ENCODE peak calls at places on chromosomes 5 and 9, in nine cellular contexts. N, S, B, C, U, L, A, P and K are unnamed samples.

GRCh38 chr5:110817437-110817836 is 78.6 kb downstream of the SLC25A46 start:
- DNase-seq in L (peak), C (no peak), S (peak), A (peak), U (no peak), N (no peak), P (no peak), B (peak), K (peak)

GRCh38 chr5:29134418-29134817 is 2059.1 kb upstream of the CDH6 start:
- DNase-seq in N (no peak), C (no peak), S (no peak), B (no peak), A (no peak), L (no peak), P (no peak), U (no peak), K (no peak)

GRCh38 chr5:43636076-43636475 is 33.1 kb downstream of the NNT start:
- DNase-seq in B (peak), U (no peak), A (no peak), N (no peak), L (no peak), S (no peak), P (no peak), C (no peak), K (no peak)

GRCh38 chr5:105952875-105953274 is 1717.9 kb downstream of the EFNA5 start:
- DNase-seq in A (no peak), U (no peak), N (no peak), S (peak), C (no peak), P (peak), B (peak), L (no peak), K (no peak)

GRCh38 chr5:74974451-74975089 is 77.8 kb downstream of the GCNT4 start:
- DNase-seq in P (no peak), B (no peak), S (no peak), N (no peak), U (no peak), A (no peak), L (no peak), C (no peak), K (no peak)

GRCh38 chr5:119816055-119816454 is 186.7 kb downstream of the FAM170A start:
- DNase-seq in L (no peak), P (no peak), B (no peak), C (no peak), S (no peak), A (peak), N (no peak), U (no peak), K (no peak)

GRCh38 chr5:142845402-142845901 is 75.3 kb downstream of the ARHGAP26 start:
- DNase-seq in L (no peak), C (no peak), S (no peak), A (no peak), B (no peak), U (no peak), P (peak), N (peak), K (no peak)

GRCh38 chr5:151771259-151772028 is at the start of gene G3BP1:
- DNase-seq in A (peak), L (peak), U (peak), P (peak), C (peak), B (peak), S (peak), N (peak), K (peak)

GRCh38 chr9:6006968-6007769 is 8.3 kb downstream of the RANBP6 start:
- DNase-seq in S (peak), B (peak), C (peak), P (peak), L (peak), N (peak), A (peak), U (peak), K (peak)

GRCh38 chr5:72326298-72326649 is 6.1 kb downstream of the PTCD2 start:
- DNase-seq in L (no peak), P (no peak), A (no peak), C (no peak), N (no peak), B (no peak), S (no peak), U (no peak), K (no peak)

GRCh38 chr9:38689678-38690077 is 30.3 kb downstream of the FAM240B start:
- DNase-seq in P (peak), B (peak), U (no peak), A (no peak), N (no peak), C (peak), L (no peak), S (no peak), K (peak)

GRCh38 chr5:2914991-2915484 is 163.6 kb upstream of the IRX2 start:
- DNase-seq in N (no peak), P (no peak), U (no peak), S (no peak), C (peak), A (no peak), L (no peak), B (no peak), K (no peak)

GRCh38 chr9:71685394-71685793 is 82.9 kb downstream of the CEMIP2 start:
- DNase-seq in A (peak), C (no peak), U (no peak), S (peak), N (no peak), L (no peak), P (no peak), B (no peak), K (no peak)

GRCh38 chr9:99140685-99141314 is 35.9 kb downstream of the TGFBR1 start:
- DNase-seq in N (peak), A (peak), L (peak), P (peak), U (no peak), C (peak), S (peak), B (peak), K (peak)

GRCh38 chr5:64625678-64626077 is 64.6 kb upstream of the SHISAL2B start:
- DNase-seq in S (peak), L (peak), P (no peak), A (no peak), N (no peak), B (peak), C (no peak), U (no peak), K (peak)

GRCh38 chr9:136255166-136255538 is 9.5 kb upstream of the QSOX2 start:
- DNase-seq in N (no peak), A (peak), P (no peak), S (no peak), C (no peak), U (no peak), B (no peak), L (peak), K (peak)

GRCh38 chr5:115535479-115536035 is 9.0 kb downstream of the FEM1C start:
- DNase-seq in C (no peak), P (no peak), L (no peak), N (no peak), U (no peak), A (no peak), S (no peak), B (no peak), K (no peak)

GRCh38 chr5:115531787-115532367 is 12.7 kb downstream of the FEM1C start:
- DNase-seq in N (no peak), C (no peak), L (no peak), B (no peak), U (no peak), S (peak), P (no peak), A (no peak), K (no peak)

GRCh38 chr5:115531380-115531779 is 13.2 kb downstream of the FEM1C start:
- DNase-seq in A (no peak), N (no peak), B (no peak), U (no peak), P (no peak), S (no peak), L (no peak), C (no peak), K (no peak)

GRCh38 chr5:115530426-115530825 is 14.1 kb downstream of the FEM1C start:
- DNase-seq in S (peak), P (no peak), N (no peak), C (no peak), L (no peak), B (peak), U (no peak), A (peak), K (no peak)

DNA sequence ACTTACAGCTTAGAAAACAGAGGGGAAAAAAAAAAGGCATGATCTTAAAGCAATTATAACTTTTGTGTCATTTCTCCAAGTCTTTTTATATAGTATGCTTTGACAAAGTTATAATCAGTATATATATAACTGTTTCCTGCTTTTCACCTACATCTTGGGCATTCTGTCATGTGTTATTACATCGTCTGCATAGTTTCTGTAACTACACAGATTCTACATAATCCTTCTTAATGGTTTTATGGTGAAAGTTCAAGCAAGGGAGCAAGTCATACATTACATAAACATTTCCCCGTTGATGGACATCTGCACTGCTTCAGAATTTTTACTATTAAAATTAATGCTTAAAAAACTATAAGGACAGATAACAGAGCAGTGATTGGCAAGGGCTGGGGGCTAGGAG is 12.1 kb downstream of the FEM1C start:
- DNase-seq in L (no peak), B (peak), U (no peak), N (no peak), S (peak), P (no peak), A (no peak), C (no peak), K (no peak)
- H3K4me3 ChIP-seq in L (no peak), B (no peak), U (no peak), N (no peak), S (no peak), P (no peak), A (no peak), C (no peak), K (no peak)

GRCh38 chr5:6780802-6781391 is 67.7 kb downstream of the TENT4A start:
- DNase-seq in N (no peak), A (no peak), C (peak), B (no peak), S (no peak), L (no peak), U (no peak), P (peak), K (no peak)
- TF ChIP-seq CTCF in N (peak), A (peak), C (peak), B (peak), S (peak), L (peak), U (peak), P (peak), K (peak)

DNA sequence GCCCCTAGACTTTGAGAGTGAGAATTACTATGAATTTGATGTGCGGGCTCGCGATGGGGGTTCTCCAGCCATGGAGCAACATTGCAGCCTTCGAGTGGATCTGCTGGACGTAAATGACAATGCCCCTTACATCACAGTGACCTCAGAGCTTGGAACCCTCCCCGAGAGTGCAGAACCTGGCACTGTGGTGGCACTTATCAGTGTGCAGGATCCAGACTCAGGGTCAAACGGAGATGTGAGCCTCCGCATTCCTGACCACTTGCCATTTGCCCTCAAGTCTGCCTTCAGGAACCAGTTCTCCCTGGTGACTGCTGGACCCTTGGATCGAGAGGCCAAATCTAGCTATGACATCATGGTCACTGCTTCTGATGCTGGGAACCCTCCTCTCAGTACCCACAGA is 1.3 kb downstream of the PCDHGC4 start:
- DNase-seq in P (no peak), C (no peak), A (no peak), B (no peak), N (no peak), S (no peak), U (no peak), L (no peak), K (no peak)
- H3K4me3 ChIP-seq in P (no peak), C (no peak), A (no peak), B (no peak), N (no peak), S (no peak), U (no peak), L (no peak), K (no peak)

GRCh38 chr9:96360976-96361375 is 22.5 kb downstream of the SLC35D2 start:
- DNase-seq in U (no peak), N (no peak), B (no peak), P (no peak), L (no peak), A (no peak), S (no peak), C (no peak), K (no peak)

GRCh38 chr9:96363175-96363967 is 20.1 kb downstream of the SLC35D2 start:
- DNase-seq in C (no peak), L (no peak), U (no peak), A (no peak), P (no peak), N (no peak), B (no peak), S (no peak), K (no peak)

DNA sequence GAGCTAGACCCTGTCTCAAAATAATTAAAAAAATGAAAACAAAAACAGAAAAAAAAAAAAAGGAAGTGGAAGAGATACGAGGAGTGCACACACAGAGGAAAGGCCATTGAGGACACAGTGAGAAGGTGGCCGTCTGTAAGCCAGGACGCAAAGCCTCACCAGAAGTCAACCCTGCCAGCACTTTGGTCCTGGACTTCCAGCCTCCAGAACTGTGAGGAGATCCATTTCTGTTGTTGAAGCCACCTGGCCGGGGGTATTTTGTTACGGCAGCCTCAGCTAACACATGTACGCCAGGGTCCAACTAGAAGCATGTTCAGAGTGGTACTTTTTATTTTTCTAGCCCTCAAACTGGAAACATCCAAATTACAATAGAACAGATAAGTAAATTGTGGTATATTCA is 21.8 kb downstream of the SLC35D2 start:
- DNase-seq in L (no peak), N (no peak), A (no peak), C (no peak), B (no peak), P (no peak), U (no peak), S (no peak), K (no peak)
- TF ChIP-seq CTCF in L (no peak), N (no peak), A (no peak), C (no peak), B (no peak), P (no peak), U (no peak), S (no peak), K (no peak)

GRCh38 chr9:14316574-14317304 is 2.8 kb upstream of the NFIB start:
- DNase-seq in A (no peak), C (peak), P (no peak), B (no peak), S (no peak), U (no peak), N (no peak), L (no peak), K (no peak)

GRCh38 chr9:14314424-14314928 is 535 bp upstream of the NFIB start:
- DNase-seq in B (peak), C (peak), L (peak), A (peak), S (peak), U (peak), N (peak), P (peak), K (peak)

GRCh38 chr9:14317667-14318255 is 3.8 kb upstream of the NFIB start:
- DNase-seq in N (no peak), U (no peak), L (no peak), A (no peak), S (no peak), P (no peak), B (no peak), C (no peak), K (no peak)

GRCh38 chr9:14314929-14315753 is 1.2 kb upstream of the NFIB start:
- DNase-seq in A (peak), U (peak), S (peak), L (peak), N (peak), C (peak), P (peak), B (no peak), K (peak)

GRCh38 chr9:14315754-14316573 is 2.0 kb upstream of the NFIB start:
- DNase-seq in L (peak), U (no peak), A (no peak), P (peak), B (no peak), N (peak), S (peak), C (peak), K (peak)
- H3K4me3 ChIP-seq in L (peak), U (peak), A (peak), P (peak), B (peak), N (peak), S (peak), C (peak), K (peak)

GRCh38 chr9:18536554-18536953 is 62.6 kb downstream of the ADAMTSL1 start:
- DNase-seq in L (no peak), N (no peak), B (no peak), P (no peak), S (no peak), C (no peak), U (no peak), A (no peak), K (no peak)
- TF ChIP-seq CTCF in L (no peak), N (no peak), B (no peak), P (no peak), S (no peak), C (no peak), U (no peak), A (no peak), K (no peak)

GRCh38 chr5:4079881-4080280 is 484.2 kb downstream of the IRX1 start:
- DNase-seq in B (no peak), L (no peak), A (peak), S (no peak), P (no peak), N (no peak), U (no peak), C (no peak), K (no peak)

GRCh38 chr5:4083591-4084337 is 488.1 kb downstream of the IRX1 start:
- DNase-seq in N (no peak), L (no peak), C (no peak), P (no peak), B (no peak), S (peak), A (peak), U (no peak), K (no peak)

GRCh38 chr5:4082966-4083564 is 487.4 kb downstream of the IRX1 start:
- DNase-seq in S (peak), A (peak), L (no peak), N (no peak), P (no peak), B (no peak), C (no peak), U (no peak), K (peak)

GRCh38 chr5:4080370-4080769 is 484.7 kb downstream of the IRX1 start:
- DNase-seq in P (no peak), N (no peak), B (no peak), C (no peak), L (no peak), A (no peak), S (no peak), U (no peak), K (no peak)

DNA sequence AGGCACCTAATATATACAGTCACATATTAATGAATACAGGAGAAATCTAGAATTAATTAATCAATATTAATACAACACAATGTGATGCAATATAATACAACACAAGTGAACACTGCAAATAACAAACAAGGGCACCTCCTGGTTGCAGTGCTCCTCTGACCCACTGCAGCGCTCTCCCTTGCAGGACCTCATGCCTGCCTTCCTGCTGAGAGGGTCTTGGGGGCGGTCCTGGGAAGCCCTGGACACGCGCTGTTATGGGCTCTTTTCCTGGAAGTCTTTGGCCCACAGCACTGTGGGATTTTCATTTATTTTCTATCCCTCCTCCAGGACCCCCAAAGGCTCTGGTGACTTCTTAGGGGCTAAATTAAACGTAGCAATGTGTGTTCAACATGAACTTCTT is 485.8 kb downstream of the IRX1 start:
- DNase-seq in L (no peak), S (no peak), C (no peak), A (no peak), U (no peak), N (no peak), P (no peak), B (no peak), K (no peak)
- H3K4me3 ChIP-seq in L (no peak), S (no peak), C (no peak), A (no peak), U (no peak), N (no peak), P (no peak), B (no peak), K (no peak)

DNA sequence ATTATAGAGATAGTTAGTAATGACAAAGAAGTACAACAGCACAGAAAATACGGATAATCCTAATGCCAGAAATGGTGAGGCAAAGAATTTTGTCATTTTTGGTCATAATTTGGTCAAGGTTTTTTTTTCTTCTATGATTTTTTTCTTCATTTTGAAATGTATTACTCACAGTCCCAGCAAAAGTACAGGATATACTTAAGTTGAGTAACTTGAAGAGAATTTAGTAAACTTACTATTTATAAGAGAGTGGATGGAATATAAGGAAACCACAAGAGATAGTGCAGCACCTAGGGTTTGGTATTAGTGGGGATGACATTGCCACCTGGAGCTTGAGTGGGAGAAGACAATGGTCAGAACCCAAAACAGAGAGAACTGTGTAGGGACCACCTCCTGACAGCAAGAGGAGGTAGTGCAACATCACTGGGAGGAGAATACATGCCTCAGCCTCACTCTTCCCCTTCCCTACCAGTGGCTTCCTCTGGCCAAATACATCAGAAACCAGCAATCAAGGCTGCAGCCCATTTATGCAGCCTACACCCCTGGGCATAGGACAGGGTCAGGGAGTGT is 434.5 kb upstream of the TRPC7 start:
- DNase-seq in U (no peak), C (peak), A (no peak), B (no peak), S (peak), N (no peak), P (no peak), L (no peak), K (no peak)
- TF ChIP-seq CTCF in U (no peak), C (peak), A (no peak), B (no peak), S (peak), N (no peak), P (no peak), L (no peak), K (no peak)

DNA sequence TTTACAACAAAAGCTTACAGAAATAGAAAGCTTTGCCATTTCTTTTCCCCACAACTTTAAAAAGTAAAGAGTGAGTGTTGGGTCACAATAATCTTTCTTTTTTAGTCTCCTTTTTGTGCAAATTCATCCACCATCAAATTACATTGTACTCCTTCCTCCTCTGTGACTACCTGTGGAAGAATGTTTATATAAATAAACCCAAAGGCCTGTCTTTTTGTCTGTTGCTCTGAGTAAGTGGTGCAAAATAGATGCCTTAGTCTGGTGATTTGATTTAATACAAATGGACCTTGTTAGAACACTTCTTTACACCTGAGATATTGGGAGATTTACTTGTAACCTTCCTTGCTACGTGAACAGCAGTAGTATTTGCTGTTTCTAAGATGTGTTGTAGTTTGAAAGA is 53.5 kb upstream of the TAF11L2 start:
- DNase-seq in L (no peak), P (no peak), S (peak), B (no peak), U (no peak), N (no peak), A (peak), C (no peak), K (peak)
- H3K4me3 ChIP-seq in L (no peak), P (no peak), S (no peak), B (no peak), U (no peak), N (no peak), A (no peak), C (no peak), K (no peak)